ENCODE peak calls at places on chromosomes 3 and 15, in four cellular contexts. V is IMR-90, O is K562, U is SK-N-SH. K is an unnamed sample.

GRCh38 chr15:83108266-83109219 is 1.1 kb downstream of the TM6SF1 start:
- DNase-seq in V (peak; percentile 52), O (no peak), U (peak; percentile 33), K (peak; percentile 24)

GRCh38 chr15:63497642-63498100 is 6.7 kb upstream of the USP3 start:
- DNase-seq in V (no peak), O (no peak), U (no peak), K (no peak)

GRCh38 chr3:159802864-159803263 is 185.8 kb upstream of the IL12A start:
- DNase-seq in V (no peak), O (no peak), U (no peak), K (no peak)

GRCh38 chr15:77012868-77013267 is 17.9 kb downstream of the PSTPIP1 start:
- DNase-seq in V (no peak), O (no peak), U (no peak), K (no peak)

GRCh38 chr3:54427951-54428871 is 305.9 kb downstream of the CACNA2D3 start:
- DNase-seq in V (peak; percentile 76), O (peak; percentile 37), U (peak; percentile 53), K (peak; percentile 7)

GRCh38 chr15:96200357-96200972 is 130.0 kb upstream of the NR2F2 start:
- DNase-seq in V (no peak), O (no peak), U (no peak), K (no peak)

GRCh38 chr15:40069178-40070165 is 30.5 kb upstream of the SRP14 start:
- DNase-seq in V (no peak), O (no peak), U (peak; percentile 98), K (no peak)

GRCh38 chr3:133675631-133676335 is 14.0 kb upstream of the TOPBP1 start:
- DNase-seq in V (no peak), O (no peak), U (no peak), K (no peak)

GRCh38 chr3:62379206-62379834 is 6.0 kb upstream of the FEZF2 start:
- DNase-seq in V (no peak), O (no peak), U (peak; percentile 22), K (no peak)

GRCh38 chr3:101381809-101382208 is 61.4 kb upstream of the IMPG2 start:
- DNase-seq in V (peak; percentile 58), O (peak; percentile 20), U (peak; percentile 25), K (no peak)

GRCh38 chr15:60740231-60740630 is 261.3 kb upstream of the ICE2 start:
- DNase-seq in V (no peak), O (no peak), U (no peak), K (no peak)

GRCh38 chr15:60744826-60745225 is 265.9 kb upstream of the ICE2 start:
- DNase-seq in V (no peak), O (no peak), U (no peak), K (no peak)

GRCh38 chr15:60745469-60745971 is 266.6 kb upstream of the ICE2 start:
- DNase-seq in V (peak; percentile 30), O (no peak), U (no peak), K (no peak)

GRCh38 chr15:60737217-60737616 is 258.3 kb upstream of the ICE2 start:
- DNase-seq in V (no peak), O (no peak), U (no peak), K (no peak)

DNA sequence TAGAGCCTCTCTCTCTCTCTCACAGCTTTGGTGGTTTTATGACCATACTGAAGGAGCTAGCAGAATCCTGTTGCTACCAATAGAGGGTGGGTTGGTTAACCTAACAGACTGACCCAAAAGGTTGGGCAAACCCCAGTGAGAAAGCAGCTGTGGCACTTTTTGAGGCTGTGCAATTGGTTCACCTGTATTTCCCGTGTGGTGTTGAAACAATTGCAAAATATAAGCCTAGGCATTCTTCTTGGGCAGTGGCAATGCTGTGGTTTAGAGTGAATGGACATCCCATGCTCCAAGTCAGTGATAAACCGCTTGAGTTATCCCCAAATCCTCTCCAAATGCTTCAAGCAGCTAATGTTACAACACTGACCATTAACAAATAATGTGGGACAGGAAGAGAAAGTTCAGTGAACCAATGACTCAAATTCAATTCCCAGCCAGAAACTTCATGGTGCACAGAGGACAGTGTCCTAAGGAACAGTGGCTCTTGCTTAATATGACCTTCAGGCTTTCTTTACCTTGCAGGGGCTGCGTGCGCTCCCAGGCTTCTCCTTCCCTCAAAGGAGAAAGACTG is 261.9 kb upstream of the ICE2 start:
- DNase-seq in V (peak; percentile 31), O (no peak), U (no peak), K (no peak)
- TF ChIP-seq RCOR1 in V (no peak), O (no peak), U (no peak), K (no peak)

GRCh38 chr15:46111730-46112129 is 476.9 kb downstream of the SQOR start:
- DNase-seq in V (no peak), O (no peak), U (no peak), K (no peak)
- TF ChIP-seq MXI1 in V (no peak), O (no peak), U (no peak), K (no peak)

DNA sequence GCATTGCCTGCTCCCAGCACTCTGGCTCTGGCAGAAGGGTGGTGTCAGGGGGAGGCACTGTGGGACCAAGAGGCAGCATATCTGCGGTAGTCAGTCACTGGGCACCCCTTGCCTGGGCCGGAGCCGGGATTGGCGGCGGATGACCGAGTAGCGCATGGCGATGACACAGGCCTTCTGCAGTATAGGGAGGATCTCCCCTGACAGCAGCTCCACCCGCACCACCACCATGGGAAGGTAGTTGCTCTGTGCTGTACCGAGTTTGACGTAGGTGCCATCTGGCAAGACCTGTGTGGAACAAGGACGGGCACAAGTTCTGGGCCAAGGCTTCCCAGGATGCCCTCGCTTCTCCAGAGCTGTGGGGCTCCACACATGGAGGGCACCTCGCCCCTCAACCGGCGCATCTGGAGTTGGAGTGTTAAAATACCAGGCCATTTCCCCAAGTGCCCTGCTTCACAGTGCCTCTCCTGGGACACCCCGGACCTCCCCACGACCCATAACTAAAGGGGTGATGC is 6.6 kb downstream of the ACOX2 start:
- DNase-seq in V (no peak), O (no peak), U (no peak), K (no peak)
- TF ChIP-seq RCOR1 in V (no peak), O (no peak), U (no peak), K (no peak)

GRCh38 chr3:47778746-47779145 is 2.9 kb downstream of the SMARCC1 start:
- DNase-seq in V (no peak), O (no peak), U (no peak), K (no peak)
- TF ChIP-seq MXI1 in V (no peak), O (no peak), U (no peak), K (no peak)

GRCh38 chr3:87350367-87351199 is 74.2 kb upstream of the POU1F1 start:
- DNase-seq in V (peak; percentile 47), O (peak; percentile 48), U (peak; percentile 46), K (no peak)
- TF ChIP-seq RCOR1 in V (no peak), O (no peak), U (no peak), K (no peak)